ENCODE peak calls at places on chromosomes 11 and 22, in six cellular contexts. P, H, K, D, F and I are unnamed samples.

GRCh38 chr11:94767701-94768601 is at the start of gene AMOTL1:
- DNase-seq in P (peak), H (peak), K (peak), D (peak), F (peak), I (peak)

GRCh38 chr11:9662273-9662672 is 1.6 kb upstream of the SWAP70 start:
- DNase-seq in P (no peak), H (no peak), K (no peak), D (no peak), F (no peak), I (peak)

GRCh38 chr22:22156716-22157499 is 87.7 kb upstream of the VPREB1 start:
- DNase-seq in P (peak), H (peak), K (peak), D (peak), F (peak), I (peak)

GRCh38 chr11:77202941-77203900 is 75.2 kb downstream of the MYO7A start:
- DNase-seq in P (no peak), H (peak), K (no peak), D (no peak), F (no peak), I (no peak)

GRCh38 chr11:31445621-31446020 is 63.8 kb downstream of the IMMP1L start:
- DNase-seq in P (no peak), H (no peak), K (no peak), D (no peak), F (no peak), I (peak)

GRCh38 chr22:37639070-37639760 is at the start of gene SH3BP1:
- DNase-seq in P (no peak), H (peak), K (no peak), D (peak), F (peak), I (peak)

GRCh38 chr22:43118024-43118849 is 7.7 kb downstream of the BIK start:
- DNase-seq in P (no peak), H (no peak), K (no peak), D (no peak), F (no peak), I (no peak)

GRCh38 chr11:45341379-45341778 is 55.2 kb upstream of the SYT13 start:
- DNase-seq in P (no peak), H (peak), K (no peak), D (no peak), F (peak), I (no peak)

GRCh38 chr11:103850419-103851165 is 185.8 kb upstream of the DDI1 start:
- DNase-seq in P (peak), H (no peak), K (no peak), D (no peak), F (no peak), I (no peak)

GRCh38 chr22:28817919-28818859 is 17.8 kb upstream of the XBP1 start:
- DNase-seq in P (no peak), H (no peak), K (no peak), D (no peak), F (no peak), I (no peak)

GRCh38 chr11:34501500-34501899 is 12.1 kb downstream of the ELF5 start:
- DNase-seq in P (peak), H (no peak), K (no peak), D (peak), F (no peak), I (peak)

GRCh38 chr22:50192056-50192824 is 6.5 kb downstream of the TRABD start:
- DNase-seq in P (peak), H (no peak), K (no peak), D (no peak), F (no peak), I (no peak)

GRCh38 chr11:131653244-131653643 is 282.8 kb downstream of the NTM start:
- DNase-seq in P (no peak), H (no peak), K (no peak), D (no peak), F (no peak), I (no peak)

GRCh38 chr22:23675502-23676415 is 15.1 kb upstream of the RGL4 start:
- DNase-seq in P (no peak), H (no peak), K (no peak), D (no peak), F (no peak), I (peak)

GRCh38 chr22:45298934-45299505 is 10.7 kb upstream of the FAM118A start:
- DNase-seq in P (peak), H (peak), K (no peak), D (no peak), F (no peak), I (no peak)

GRCh38 chr22:30205281-30206115 is 41.1 kb downstream of the LIF start:
- DNase-seq in P (peak), H (no peak), K (no peak), D (peak), F (no peak), I (peak)

GRCh38 chr11:122115520-122116343 is at the start of gene BLID:
- DNase-seq in P (peak), H (peak), K (no peak), D (peak), F (peak), I (peak)

GRCh38 chr11:36774603-36775002 is 176.6 kb upstream of the RAG2 start:
- DNase-seq in P (peak), H (no peak), K (no peak), D (peak), F (no peak), I (peak)

GRCh38 chr11:73189315-73189714 is 28.8 kb upstream of the P2RY2 start:
- DNase-seq in P (no peak), H (no peak), K (no peak), D (no peak), F (no peak), I (peak)

GRCh38 chr22:44304354-44304753 is 8.4 kb downstream of the SHISAL1 start:
- DNase-seq in P (peak), H (no peak), K (no peak), D (peak), F (no peak), I (peak)

GRCh38 chr11:87022254-87022653 is 15.5 kb upstream of the TMEM135 start:
- DNase-seq in P (no peak), H (no peak), K (no peak), D (no peak), F (no peak), I (no peak)

GRCh38 chr11:84142411-84142810 is 856.2 kb upstream of the CCDC90B start:
- DNase-seq in P (no peak), H (no peak), K (no peak), D (no peak), F (no peak), I (no peak)

GRCh38 chr11:86874314-86875056 is 74.1 kb downstream of the PRSS23 start:
- DNase-seq in P (peak), H (no peak), K (no peak), D (peak), F (no peak), I (peak)

GRCh38 chr11:69377953-69378302 is 84.0 kb downstream of the MYEOV start:
- DNase-seq in P (no peak), H (no peak), K (no peak), D (no peak), F (no peak), I (no peak)

GRCh38 chr11:131491503-131491902 is 121.1 kb downstream of the NTM start:
- DNase-seq in P (peak), H (no peak), K (no peak), D (peak), F (no peak), I (peak)

GRCh38 chr22:41687901-41688364 is 734 bp downstream of the SNU13 start:
- DNase-seq in P (peak), H (no peak), K (no peak), D (peak), F (no peak), I (peak)

GRCh38 chr11:5737091-5737490 is 843 bp downstream of the OR56B1 start:
- DNase-seq in P (peak), H (no peak), K (no peak), D (no peak), F (no peak), I (no peak)

GRCh38 chr22:35306350-35306967 is 6.8 kb downstream of the TOM1 start:
- DNase-seq in P (no peak), H (no peak), K (peak), D (peak), F (no peak), I (no peak)

GRCh38 chr11:122796128-122796717 is 42.1 kb upstream of the CRTAM start:
- DNase-seq in P (peak), H (peak), K (peak), D (peak), F (peak), I (peak)

GRCh38 chr11:64571050-64571409 is 20.0 kb upstream of the SLC22A12 start:
- DNase-seq in P (no peak), H (no peak), K (no peak), D (no peak), F (no peak), I (no peak)

GRCh38 chr22:36442506-36443197 is 38.8 kb downstream of the TXN2 start:
- DNase-seq in P (no peak), H (no peak), K (no peak), D (no peak), F (no peak), I (no peak)
- H2BK5ac ChIP-seq in P (no peak), H (no peak), K (no peak), D (no peak), F (no peak), I (no peak)

GRCh38 chr11:129280027-129280811 is 88.1 kb upstream of the ARHGAP32 start:
- DNase-seq in P (peak), H (no peak), K (no peak), D (peak), F (no peak), I (no peak)
- H3K18ac ChIP-seq in P (no peak), H (peak), K (peak), D (peak), F (peak), I (peak)

DNA sequence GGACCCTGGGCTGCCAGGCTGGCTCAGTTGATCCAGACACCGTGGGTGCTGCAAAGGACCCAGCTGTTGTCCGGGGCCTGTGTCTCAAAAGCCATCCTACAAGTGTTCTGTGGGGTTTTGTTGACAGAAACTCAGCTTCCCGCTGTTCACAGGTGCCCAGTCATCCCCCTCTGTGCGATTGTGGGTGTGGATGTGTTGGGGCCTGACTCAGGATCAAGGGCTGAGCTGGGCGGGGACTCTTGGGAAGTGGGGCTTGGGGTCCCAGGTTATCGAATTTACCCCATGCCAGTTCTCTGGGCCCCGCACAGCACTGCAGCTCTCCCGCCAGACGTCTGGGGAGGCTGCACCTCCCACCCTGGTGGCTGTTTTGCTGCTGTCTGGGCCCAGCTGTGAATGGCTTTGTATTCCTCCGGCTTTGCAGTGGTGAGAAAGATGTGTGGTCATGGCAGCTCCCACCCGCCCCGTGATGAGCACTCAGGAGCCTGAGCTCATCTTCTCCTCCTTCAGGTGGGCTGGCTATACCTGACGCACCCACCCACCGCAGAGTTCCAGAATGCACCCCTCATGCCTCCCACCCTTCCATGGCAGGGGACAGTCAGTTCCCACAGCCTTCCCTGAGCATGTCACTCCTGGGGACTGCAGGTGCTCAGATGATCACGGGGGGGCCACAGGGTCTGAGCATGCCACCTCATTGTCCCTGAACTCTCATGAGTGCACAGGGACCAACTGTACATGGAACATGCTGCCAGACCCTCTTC is 3.6 kb upstream of the AP2A2 start:
- DNase-seq in P (no peak), H (no peak), K (no peak), D (no peak), F (no peak), I (no peak)
- H3K14ac ChIP-seq in P (no peak), H (no peak), K (no peak), D (no peak), F (no peak), I (no peak)

DNA sequence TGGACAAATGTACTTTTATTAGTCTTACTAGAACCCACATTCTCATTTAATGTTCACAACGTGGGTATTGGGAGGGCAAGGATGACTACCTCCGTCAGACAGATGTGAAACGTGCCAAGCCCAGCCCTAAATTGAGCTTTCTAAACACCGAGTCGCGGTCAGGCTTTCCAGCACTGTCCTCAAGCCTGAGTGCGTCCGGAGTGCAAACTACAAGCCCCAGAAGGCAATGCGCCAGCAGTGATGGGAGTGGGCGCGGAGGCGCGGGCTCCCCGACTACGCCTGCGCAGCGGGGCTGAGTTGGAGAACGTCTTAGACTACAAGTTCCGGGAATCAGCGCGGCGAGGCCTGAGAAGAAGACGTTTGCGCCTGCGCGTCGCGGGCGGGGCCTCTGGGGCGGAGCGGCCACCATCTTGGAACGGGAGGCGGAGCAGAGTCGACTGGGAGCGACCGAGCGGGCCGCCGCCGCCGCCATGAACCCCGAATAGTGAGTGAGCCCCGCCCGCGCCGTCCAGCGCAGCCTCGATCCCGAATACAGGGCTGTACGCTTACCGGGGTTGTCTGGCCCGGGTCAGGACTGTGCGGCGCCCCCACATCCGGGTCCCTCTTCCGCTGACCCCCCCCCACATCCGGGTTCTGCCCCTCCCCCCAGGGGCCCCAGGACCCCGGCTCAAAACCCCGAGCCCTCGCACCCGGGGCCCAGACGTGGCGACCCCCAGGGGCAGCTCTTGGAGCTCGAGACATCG is at the start of gene RAB1B:
- DNase-seq in P (peak), H (peak), K (peak), D (peak), F (peak), I (peak)
- H2BK5ac ChIP-seq in P (peak), H (no peak), K (peak), D (no peak), F (peak), I (peak)

DNA sequence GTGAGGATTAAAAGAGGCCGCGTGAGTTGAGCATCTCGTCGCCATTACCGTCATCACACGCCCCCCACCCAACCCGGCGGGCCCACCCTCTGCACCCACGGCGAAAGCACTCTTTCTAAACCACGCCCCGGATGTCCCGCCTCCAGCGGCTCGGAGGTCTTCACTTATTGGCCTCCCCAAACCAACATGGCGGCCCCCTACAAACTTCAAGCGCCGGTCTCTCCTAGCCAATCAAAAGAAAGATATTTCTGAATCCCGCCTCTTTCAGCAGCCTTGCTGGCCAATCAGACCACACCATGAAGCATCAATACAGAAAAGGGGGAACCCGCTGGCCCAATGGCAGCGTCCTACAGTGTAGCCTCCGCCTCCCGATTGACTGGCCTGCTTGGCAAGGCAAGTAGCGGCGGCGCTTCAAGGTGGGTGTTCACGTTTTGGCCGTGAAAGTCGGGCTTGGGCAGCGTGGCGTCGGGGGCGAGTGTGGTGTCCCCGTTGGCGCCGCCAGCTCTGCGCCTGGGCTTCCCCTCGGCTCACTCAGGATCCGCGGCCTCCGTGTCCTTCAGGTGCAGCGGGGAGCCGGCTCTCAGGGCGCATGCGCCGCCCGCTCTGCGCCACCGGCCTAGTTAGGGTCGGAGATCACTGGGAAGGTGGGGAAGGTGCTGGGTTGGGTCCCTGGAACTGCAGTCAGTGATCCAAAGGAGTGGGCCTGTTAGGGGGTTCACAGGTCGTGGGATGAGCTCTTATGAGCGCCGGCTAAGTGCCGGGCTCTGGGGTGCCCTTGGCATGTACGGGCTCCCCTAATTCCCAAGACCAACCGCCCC is at the start of gene NDUFS8:
- DNase-seq in P (peak), H (peak), K (peak), D (peak), F (peak), I (peak)
- H3K18ac ChIP-seq in P (peak), H (peak), K (peak), D (peak), F (peak), I (peak)

DNA sequence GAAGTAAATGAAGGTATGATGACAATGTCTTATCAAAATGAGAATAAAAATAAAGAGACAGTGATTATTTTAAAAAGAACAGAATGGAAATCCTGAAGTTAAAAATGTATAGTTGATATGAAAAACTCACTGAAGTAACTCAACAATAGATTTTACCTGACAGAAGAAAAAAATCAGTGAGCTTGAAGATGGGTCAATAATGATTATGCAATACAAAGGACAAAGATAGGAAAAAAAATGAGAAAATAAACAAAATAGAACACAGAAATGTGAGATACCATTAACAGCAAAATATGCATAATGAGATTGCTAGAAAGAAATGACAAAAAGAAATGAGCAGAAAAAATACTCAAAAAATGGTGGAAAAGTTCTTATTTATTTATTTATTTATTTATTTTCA is 19.1 kb upstream of the APLNR start:
- DNase-seq in P (no peak), H (no peak), K (no peak), D (no peak), F (no peak), I (no peak)
- H3K14ac ChIP-seq in P (no peak), H (no peak), K (no peak), D (no peak), F (no peak), I (no peak)

GRCh38 chr11:125625594-125626380 is 824 bp downstream of the CHEK1 start:
- DNase-seq in P (peak), H (peak), K (peak), D (peak), F (peak), I (peak)

GRCh38 chr11:125625225-125625593 is 246 bp downstream of the CHEK1 start:
- DNase-seq in P (no peak), H (no peak), K (no peak), D (no peak), F (no peak), I (no peak)

GRCh38 chr11:125624756-125625213 is at the start of gene CHEK1:
- DNase-seq in P (no peak), H (no peak), K (no peak), D (no peak), F (no peak), I (no peak)

GRCh38 chr11:125627236-125627910 is 2.4 kb downstream of the CHEK1 start:
- DNase-seq in P (peak), H (no peak), K (no peak), D (no peak), F (no peak), I (no peak)

DNA sequence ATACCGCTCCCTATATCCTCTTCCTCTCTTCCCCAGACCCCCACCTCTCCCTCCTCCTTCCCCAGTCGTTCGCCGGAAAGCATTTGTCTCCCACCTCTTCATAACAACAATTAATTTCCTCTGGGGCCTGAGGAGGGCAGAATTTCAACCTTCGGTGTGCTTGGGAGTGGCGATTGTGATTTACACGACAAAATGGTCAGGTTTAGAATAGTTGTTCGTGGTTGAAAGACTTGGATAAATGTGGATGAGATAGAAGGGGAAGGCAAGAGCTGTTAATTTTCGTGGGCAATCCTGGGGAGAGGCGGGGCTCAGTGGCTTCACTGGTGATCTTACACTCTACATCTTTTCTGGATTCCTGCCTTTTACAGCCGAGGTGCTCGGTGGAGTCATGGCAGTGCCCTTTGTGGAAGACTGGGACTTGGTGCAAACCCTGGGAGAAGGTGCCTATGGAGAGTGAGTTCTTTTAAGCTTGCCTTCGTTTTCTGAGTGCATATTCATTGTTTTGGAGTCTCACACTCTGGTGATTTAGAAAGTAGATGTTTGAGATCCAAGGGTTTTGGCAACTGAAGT is 1.5 kb downstream of the CHEK1 start:
- DNase-seq in P (peak), H (no peak), K (no peak), D (no peak), F (no peak), I (no peak)
- H2BK5ac ChIP-seq in P (peak), H (no peak), K (peak), D (no peak), F (peak), I (no peak)

GRCh38 chr11:75345455-75346224 is 5.8 kb downstream of the ARRB1 start:
- DNase-seq in P (no peak), H (no peak), K (no peak), D (no peak), F (no peak), I (no peak)
- H3K18ac ChIP-seq in P (no peak), H (no peak), K (peak), D (peak), F (peak), I (peak)

GRCh38 chr11:4103269-4103668 is 8.7 kb downstream of the RRM1 start:
- DNase-seq in P (no peak), H (no peak), K (no peak), D (no peak), F (no peak), I (no peak)
- H3K14ac ChIP-seq in P (no peak), H (no peak), K (no peak), D (no peak), F (no peak), I (no peak)

GRCh38 chr11:61880050-61880449 is 11.3 kb downstream of the FADS3 start:
- DNase-seq in P (no peak), H (no peak), K (no peak), D (no peak), F (no peak), I (peak)
- H2BK5ac ChIP-seq in P (no peak), H (no peak), K (no peak), D (no peak), F (peak), I (no peak)